ENCODE peak calls at places on chromosome 2, in five cellular contexts. V is endothelial cell; Q is pancreas; B is CD8-positive, alpha-beta T cell; G is AG04449. P is an unnamed sample.

GRCh38 chr2:240893363-240893828 is 2.6 kb downstream of the MAB21L4 start:
- DNase-seq in V (no peak), Q (no peak), B (peak), G (no peak), P (peak)

GRCh38 chr2:1907849-1908533 is 163.7 kb upstream of the PXDN start:
- DNase-seq in V (no peak), Q (no peak), B (no peak), G (no peak), P (no peak)

GRCh38 chr2:127810156-127810636 is 775 bp downstream of the WDR33 start:
- DNase-seq in V (no peak), Q (peak), B (no peak), G (no peak), P (no peak)

GRCh38 chr2:9380702-9381628 is 42.4 kb downstream of the ITGB1BP1 start:
- DNase-seq in V (no peak), Q (no peak), B (no peak), G (peak), P (no peak)

GRCh38 chr2:236337465-236338325 is 73.5 kb upstream of the ASB18 start:
- DNase-seq in V (no peak), Q (no peak), B (peak), G (no peak), P (no peak)

GRCh38 chr2:172339431-172340010 is 87.9 kb upstream of the ITGA6 start:
- DNase-seq in V (no peak), Q (no peak), B (no peak), G (no peak), P (no peak)

GRCh38 chr2:198375073-198375430 is 570.7 kb downstream of the PLCL1 start:
- DNase-seq in V (no peak), Q (no peak), B (no peak), G (no peak), P (no peak)

GRCh38 chr2:65691816-65692215 is 259.4 kb upstream of the SPRED2 start:
- DNase-seq in V (no peak), Q (no peak), B (no peak), G (no peak), P (no peak)

DNA sequence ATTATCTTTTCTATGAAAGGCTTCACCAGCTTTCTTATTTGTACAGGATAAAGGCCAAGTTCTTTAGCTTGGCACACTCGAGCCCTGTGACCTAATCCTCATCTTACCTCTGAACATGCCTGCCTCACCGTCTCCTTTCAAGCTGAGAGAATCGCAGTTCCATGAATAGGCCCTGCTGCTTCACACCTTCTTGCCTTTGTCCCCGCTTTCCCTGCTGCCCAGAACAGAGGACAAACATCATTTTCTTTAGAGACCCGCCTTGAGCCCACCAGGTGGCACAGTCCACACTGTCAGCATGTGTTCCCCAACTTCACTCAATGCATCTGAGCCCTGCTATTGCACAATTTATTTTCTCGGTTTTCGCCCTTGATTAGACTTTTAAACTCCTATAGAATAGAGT is 1094.6 kb downstream of the BCL11A start:
- DNase-seq in V (no peak), Q (peak), B (no peak), G (no peak), P (no peak)
- TF ChIP-seq CTCF in V (no peak), Q (no peak), B (no peak), G (no peak), P (no peak)

GRCh38 chr2:134234535-134234934 is 19.3 kb upstream of the MGAT5 start:
- DNase-seq in V (no peak), Q (peak), B (no peak), G (no peak), P (no peak)

GRCh38 chr2:134241911-134242310 is 12.0 kb upstream of the MGAT5 start:
- DNase-seq in V (no peak), Q (no peak), B (no peak), G (no peak), P (no peak)

GRCh38 chr2:134235771-134236170 is 18.1 kb upstream of the MGAT5 start:
- DNase-seq in V (no peak), Q (no peak), B (no peak), G (no peak), P (no peak)

GRCh38 chr2:134240061-134240460 is 13.8 kb upstream of the MGAT5 start:
- DNase-seq in V (no peak), Q (no peak), B (no peak), G (no peak), P (no peak)

GRCh38 chr2:134238371-134238770 is 15.5 kb upstream of the MGAT5 start:
- DNase-seq in V (no peak), Q (no peak), B (no peak), G (no peak), P (no peak)
- TF ChIP-seq CTCF in V (no peak), Q (no peak), B (no peak), G (no peak), P (no peak)

GRCh38 chr2:151241224-151241623 is 20.4 kb downstream of the RBM43 start:
- DNase-seq in V (no peak), Q (no peak), B (no peak), G (no peak), P (no peak)

GRCh38 chr2:151239624-151240023 is 22.0 kb downstream of the RBM43 start:
- DNase-seq in V (no peak), Q (no peak), B (no peak), G (no peak), P (no peak)

GRCh38 chr2:151238527-151239487 is 22.9 kb downstream of the RBM43 start:
- DNase-seq in V (peak), Q (no peak), B (peak), G (peak), P (no peak)

GRCh38 chr2:151243468-151243867 is 18.2 kb downstream of the RBM43 start:
- DNase-seq in V (no peak), Q (no peak), B (no peak), G (no peak), P (no peak)

DNA sequence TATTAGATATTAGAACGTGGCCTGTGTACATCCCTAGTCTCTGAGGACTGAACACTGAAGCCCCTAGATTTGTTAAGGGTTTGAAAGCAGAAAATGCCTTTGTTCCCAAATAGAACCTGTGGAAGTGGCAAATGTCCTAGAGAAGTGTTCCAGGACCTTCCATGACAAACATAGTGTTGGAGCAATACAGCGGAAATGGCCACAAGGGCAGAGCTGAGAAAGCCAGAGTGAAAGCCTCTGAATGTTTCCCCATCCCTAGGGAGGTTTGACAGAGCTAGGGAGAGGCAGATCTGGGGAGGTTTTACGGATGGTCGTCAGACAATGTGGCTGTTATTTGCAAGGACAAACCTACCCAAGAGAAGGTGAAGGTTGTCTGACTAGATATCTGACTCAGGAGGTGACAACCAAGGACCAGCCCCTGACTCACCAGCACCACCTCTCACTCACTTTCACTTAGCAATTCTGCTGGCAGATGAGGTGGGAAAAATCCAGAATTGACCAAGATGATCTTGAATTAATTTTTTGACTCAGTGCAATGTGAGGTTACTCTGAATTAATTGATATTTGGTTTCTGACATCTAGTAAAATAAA is 24.1 kb downstream of the RBM43 start:
- DNase-seq in V (no peak), Q (no peak), B (no peak), G (no peak), P (no peak)
- TF ChIP-seq CTCF in V (no peak), Q (no peak), B (no peak), G (no peak), P (no peak)

GRCh38 chr2:183840061-183840584 is 715.9 kb downstream of the NUP35 start:
- DNase-seq in V (no peak), Q (no peak), B (no peak), G (no peak), P (no peak)

GRCh38 chr2:183838295-183838694 is 714.1 kb downstream of the NUP35 start:
- DNase-seq in V (no peak), Q (no peak), B (no peak), G (no peak), P (no peak)

GRCh38 chr2:183837157-183837556 is 712.9 kb downstream of the NUP35 start:
- DNase-seq in V (no peak), Q (no peak), B (no peak), G (no peak), P (no peak)
- TF ChIP-seq CTCF in V (no peak), Q (no peak), B (no peak), G (no peak), P (no peak)

DNA sequence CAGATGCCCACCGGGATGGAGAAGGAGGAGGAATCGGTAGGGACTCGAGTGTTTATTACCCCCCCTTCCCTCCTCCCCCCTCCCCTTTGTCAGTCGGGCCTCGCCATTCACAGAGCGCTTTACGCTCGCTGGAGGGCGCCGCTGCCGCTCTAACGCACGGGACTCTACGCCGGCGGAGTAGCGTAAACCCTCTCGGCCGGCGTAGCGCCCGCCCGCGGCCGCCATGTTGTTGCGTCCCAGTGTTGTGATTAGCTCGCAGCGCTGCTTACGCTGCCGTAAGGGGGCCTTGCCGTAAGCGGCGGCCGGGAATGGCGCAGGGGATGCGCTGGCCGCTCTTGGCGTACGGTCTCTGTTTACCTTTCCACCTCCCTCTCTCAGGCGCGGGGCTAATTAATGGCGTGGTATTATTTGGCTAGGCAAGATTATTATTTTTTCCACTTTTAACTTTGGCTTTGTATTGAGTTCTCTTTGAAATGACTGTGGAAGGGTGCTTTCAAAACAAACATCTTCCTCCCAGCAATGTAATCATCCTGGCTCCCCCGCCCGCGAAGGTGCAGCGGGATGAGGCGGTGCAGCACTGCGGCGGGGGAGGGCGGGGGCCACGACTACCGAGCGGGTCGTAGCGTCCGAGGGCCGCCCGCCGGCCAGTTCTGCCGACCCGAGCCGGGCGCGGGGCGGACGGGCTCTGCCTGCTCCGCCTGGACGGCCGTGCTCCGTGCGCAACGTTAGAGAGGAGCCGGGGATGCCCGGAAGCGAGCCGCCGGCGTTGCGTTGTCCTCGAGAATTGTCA is 779 bp downstream of the EPC2 start:
- DNase-seq in V (peak), Q (peak), B (peak), G (peak), P (peak)
- TF ChIP-seq CTCF in V (peak), Q (peak), B (no peak), G (peak), P (no peak)

GRCh38 chr2:16014041-16014787 is 73.9 kb downstream of the MYCN start:
- DNase-seq in V (no peak), Q (no peak), B (no peak), G (no peak), P (no peak)

GRCh38 chr2:16014802-16015201 is 74.5 kb downstream of the MYCN start:
- DNase-seq in V (no peak), Q (no peak), B (no peak), G (no peak), P (no peak)

GRCh38 chr2:16012029-16012596 is 71.8 kb downstream of the MYCN start:
- DNase-seq in V (no peak), Q (no peak), B (no peak), G (no peak), P (no peak)

GRCh38 chr2:16012626-16013501 is 72.5 kb downstream of the MYCN start:
- DNase-seq in V (peak), Q (no peak), B (no peak), G (no peak), P (no peak)

DNA sequence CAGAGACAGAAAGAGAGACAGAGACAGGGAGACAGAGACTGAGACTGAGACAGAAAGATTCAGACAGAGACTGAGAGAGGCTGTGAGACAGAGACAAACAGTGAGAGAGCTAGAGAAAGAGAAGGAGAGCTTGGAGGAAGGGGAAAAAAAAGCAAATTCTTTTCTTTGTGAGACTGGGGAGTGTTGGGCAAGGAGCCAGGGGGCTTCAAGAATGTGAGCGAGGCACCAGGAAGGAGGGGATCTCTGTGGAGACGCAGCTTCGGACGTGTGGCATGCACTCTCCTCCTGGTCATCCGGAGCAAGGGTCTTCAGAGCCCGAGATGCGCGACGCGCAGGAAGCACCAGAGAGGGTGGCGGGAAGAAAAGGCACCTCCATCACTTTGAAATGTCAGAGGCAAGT is 73.2 kb downstream of the MYCN start:
- DNase-seq in V (no peak), Q (no peak), B (no peak), G (no peak), P (peak)
- TF ChIP-seq CTCF in V (no peak), Q (no peak), B (no peak), G (no peak), P (no peak)

P was measured in mesothelial cell of epicardium.